ENCODE peak calls at places on chromosomes 12 and 14, in six cellular contexts. E is CD8-positive, alpha-beta T cell; L is DND-41; X is HepG2; A is heart right ventricle; J is right lobe of liver. D is an unnamed sample.

GRCh38 chr12:32443491-32443890 is 44.1 kb downstream of the FGD4 start:
- ATAC-seq in J (no peak), X (no peak), L (no peak), E (no peak), A (no peak), D (no peak)

GRCh38 chr14:24659916-24660570 is 26.1 kb upstream of the GZMB start:
- ATAC-seq in J (no peak), E (peak; percentile 38), L (peak; percentile 61), A (no peak), X (no peak), D (no peak)

GRCh38 chr14:66174453-66174891 is 311.7 kb upstream of the CCDC196 start:
- ATAC-seq in J (no peak), X (no peak), E (no peak), L (no peak), A (no peak), D (no peak)

GRCh38 chr12:92562063-92562734 is 140.6 kb upstream of the PLEKHG7 start:
- ATAC-seq in J (peak; percentile 17), A (peak; percentile 23), X (no peak), E (no peak), L (no peak), D (peak; percentile 10)

GRCh38 chr14:74582910-74583581 is 29.0 kb downstream of the LTBP2 start:
- ATAC-seq in L (no peak), J (peak; percentile 6), A (peak; percentile 69), X (no peak), E (no peak), D (peak; percentile 62)

GRCh38 chr12:92566448-92567040 is 136.2 kb upstream of the PLEKHG7 start:
- ATAC-seq in L (no peak), J (no peak), E (no peak), X (no peak), A (no peak), D (no peak)

GRCh38 chr14:51525705-51526104 is 126.0 kb upstream of the FRMD6 start:
- ATAC-seq in L (peak; percentile 33), J (no peak), E (no peak), X (no peak), A (no peak), D (no peak)

GRCh38 chr12:3718100-3718499 is 34.8 kb downstream of the CRACR2A start:
- ATAC-seq in L (no peak), J (no peak), E (no peak), A (no peak), X (no peak), D (no peak)

GRCh38 chr12:23945249-23945648 is 4.2 kb downstream of the SOX5 start:
- ATAC-seq in J (no peak), L (no peak), X (no peak), E (no peak), A (no peak), D (no peak)

GRCh38 chr12:104790296-104791125 is 167.6 kb downstream of the SLC41A2 start:
- ATAC-seq in J (peak; percentile 76), E (peak; percentile 51), X (peak; percentile 94), L (no peak), A (no peak), D (no peak)

GRCh38 chr12:94942663-94943062 is 60.8 kb downstream of the NDUFA12 start:
- ATAC-seq in L (peak; percentile 25), E (no peak), X (no peak), A (no peak), J (no peak), D (no peak)

GRCh38 chr14:32087173-32087861 is 10.2 kb downstream of the ARHGAP5 start:
- ATAC-seq in A (no peak), E (no peak), J (no peak), X (peak; percentile 6), L (no peak), D (no peak)
- H3K4me1 ChIP-seq in A (peaks cover 68% of the 10 kb centered on the region), E (peaks cover 4% of the 10 kb centered on the region), J (peaks cover 15% of the 10 kb centered on the region), X (peaks cover 53% of the 10 kb centered on the region), L (peaks cover 11% of the 10 kb centered on the region), D (peaks cover 8% of the 10 kb centered on the region)

DNA sequence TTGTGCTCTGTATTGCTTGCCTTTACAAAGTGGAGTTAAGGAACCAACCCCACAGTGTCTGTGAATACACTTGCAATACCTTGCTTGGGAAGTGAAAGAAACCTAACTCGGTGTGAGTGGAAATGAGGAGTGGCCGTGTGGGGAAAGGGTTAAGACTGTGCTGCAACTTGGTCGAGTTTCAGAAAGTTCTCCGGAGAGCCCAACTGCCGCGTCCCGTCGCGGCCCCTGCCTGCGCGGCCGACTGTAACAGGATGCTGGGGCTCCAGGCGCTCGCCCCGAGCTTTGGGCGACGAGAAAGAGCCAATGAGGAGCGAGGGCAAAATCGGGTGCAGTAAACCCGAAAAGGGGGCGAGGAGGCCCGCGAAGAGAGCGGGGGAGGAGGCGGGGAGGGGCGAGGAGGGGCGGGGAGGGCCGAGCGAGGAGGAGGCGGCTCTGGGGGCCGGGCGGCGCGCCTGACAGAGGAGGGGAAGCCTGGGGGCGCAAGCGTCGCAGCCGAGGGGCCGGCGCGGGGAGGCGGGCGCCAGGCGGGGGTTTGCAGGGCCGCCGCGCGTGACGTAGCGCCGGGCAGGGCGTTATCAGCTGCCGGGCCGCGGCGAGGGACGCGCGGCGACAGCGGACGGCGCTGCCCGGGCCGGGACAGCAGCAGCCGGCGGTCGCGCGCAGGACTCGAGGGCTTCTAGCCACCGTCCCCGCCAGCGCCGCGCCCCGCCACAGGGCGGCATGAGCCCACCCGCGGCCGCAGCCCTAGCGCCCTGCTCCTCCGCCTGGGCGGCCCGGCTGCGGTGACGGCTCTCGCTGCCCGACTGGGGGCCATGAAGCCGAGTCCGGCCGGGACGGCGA is at the start of gene DACT1:
- ATAC-seq in X (peak; percentile 87), J (peak; percentile 70), L (no peak), E (peak; percentile 66), A (peak; percentile 87), D (peak; percentile 72)
- TF ChIP-seq CTCF in X (no peak), J (no peak), L (no peak), E (no peak), A (peak; percentile 12), D (peak; percentile 28)

GRCh38 chr14:93998871-93999403 is 1.8 kb downstream of the CCDC197 start:
- ATAC-seq in J (no peak), X (peak; percentile 7), E (no peak), A (no peak), L (no peak), D (no peak)
- H3K4me1 ChIP-seq in J (no peaks in the 10 kb centered on the region), X (peaks cover 66% of the 10 kb centered on the region), E (peaks cover 6% of the 10 kb centered on the region), A (peaks cover 40% of the 10 kb centered on the region), L (no peaks in the 10 kb centered on the region), D (no peaks in the 10 kb centered on the region)

DNA sequence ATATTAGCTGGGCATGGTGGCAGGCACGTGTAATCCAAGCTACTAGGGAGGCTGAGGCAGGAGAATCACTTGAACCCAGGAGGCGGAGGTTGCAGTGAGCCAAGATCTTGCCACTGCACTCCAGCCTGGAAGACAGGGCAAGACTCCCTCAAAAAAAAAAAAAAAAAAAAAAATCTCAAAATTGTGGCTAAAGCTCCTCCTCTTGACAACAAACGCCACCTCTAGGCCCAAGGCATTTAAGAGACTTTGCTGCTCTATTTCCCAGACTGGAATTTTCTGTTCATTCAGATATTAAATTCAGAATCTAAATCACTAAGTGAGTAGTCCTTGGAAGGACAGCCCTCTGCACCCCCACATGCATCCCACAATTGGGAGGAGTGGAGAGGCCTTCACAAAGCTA is 1.4 kb downstream of the ZFYVE1 start:
- ATAC-seq in E (no peak), X (no peak), A (no peak), J (no peak), L (no peak), D (no peak)
- TF ChIP-seq CTCF in E (no peak), X (no peak), A (no peak), J (no peak), L (no peak), D (no peak)

D was measured in gastroesophageal sphincter.